ENCODE peak calls at places on chromosome 16, in four cellular contexts. U, B, K and N are unnamed samples.

GRCh38 chr16:27963471-27963965 is 100.0 kb downstream of the GSG1L start:
- DNase-seq in B (no peak), K (no peak), U (no peak), N (no peak)

GRCh38 chr16:87854053-87854906 is 15.0 kb downstream of the SLC7A5 start:
- DNase-seq in U (peak), B (no peak), K (no peak), N (no peak)

GRCh38 chr16:2859686-2860265 is 1.8 kb upstream of the PRSS22 start:
- DNase-seq in B (no peak), K (no peak), U (no peak), N (no peak)

GRCh38 chr16:61295311-61295710 is 740.9 kb downstream of the CDH8 start:
- DNase-seq in K (no peak), B (no peak), U (no peak), N (no peak)

GRCh38 chr16:17159616-17160015 is 311.1 kb downstream of the XYLT1 start:
- DNase-seq in U (no peak), B (no peak), K (no peak), N (no peak)

GRCh38 chr16:81693467-81694303 is 85.4 kb upstream of the PLCG2 start:
- DNase-seq in U (no peak), B (no peak), K (no peak), N (no peak)

GRCh38 chr16:17305694-17306093 is 165.1 kb downstream of the XYLT1 start:
- DNase-seq in B (no peak), U (no peak), K (no peak), N (no peak)

GRCh38 chr16:1613728-1614225 is 1.6 kb downstream of the CRAMP1 start:
- DNase-seq in U (peak), B (peak), K (no peak), N (peak)

GRCh38 chr16:4217246-4218131 is 24.4 kb downstream of the SRL start:
- DNase-seq in U (no peak), K (peak), B (no peak), N (no peak)

GRCh38 chr16:87067890-87068289 is 249.3 kb downstream of the C16orf95 start:
- DNase-seq in B (no peak), K (no peak), U (no peak), N (no peak)

DNA sequence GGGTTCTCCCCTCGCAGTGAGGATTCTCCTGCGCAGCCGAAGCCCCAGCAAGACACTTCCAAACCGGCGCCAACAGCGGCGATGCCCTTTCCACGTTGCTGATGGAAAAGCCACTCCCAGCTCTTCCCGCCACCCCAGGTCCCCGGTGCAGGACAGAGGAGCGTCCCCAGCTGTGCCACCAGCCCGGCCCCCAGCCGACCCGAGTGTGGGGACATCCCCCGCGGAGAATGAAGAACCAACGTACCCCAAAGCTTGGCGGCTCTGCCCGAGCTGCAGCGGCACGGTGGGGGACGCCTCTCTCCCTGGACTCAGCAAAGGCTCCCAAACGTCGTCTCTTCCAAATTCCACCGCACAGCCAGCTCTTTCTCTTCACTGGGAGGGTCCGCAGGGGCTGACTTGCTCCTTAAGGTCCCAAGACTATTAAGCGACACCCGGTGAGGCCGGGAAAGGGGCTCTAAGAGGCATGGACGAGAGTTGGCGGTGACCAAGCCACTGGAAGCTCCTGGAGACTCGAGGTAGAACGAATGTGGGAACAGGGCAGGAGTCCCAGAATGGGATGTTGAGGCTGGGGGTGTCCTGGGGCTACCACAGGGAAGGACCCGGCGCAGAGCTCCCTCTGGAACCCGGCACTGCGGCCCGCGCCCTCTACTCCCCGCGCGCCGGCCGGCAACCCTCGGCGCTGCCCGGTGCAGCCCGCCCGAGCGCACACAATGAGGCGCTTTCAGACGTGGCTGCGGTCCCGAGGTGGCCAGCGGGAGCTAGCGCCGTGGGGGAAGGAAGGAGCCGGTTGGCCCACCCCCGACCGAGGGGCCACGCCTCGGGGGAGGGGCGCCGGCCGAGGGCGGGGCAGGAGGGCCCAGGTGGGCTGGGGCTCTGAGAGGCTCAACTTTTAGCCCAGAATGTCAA is at the start of gene CHST6:
- DNase-seq in U (no peak), K (no peak), B (no peak), N (peak)
- TF ChIP-seq POLR2A in U (no peak), K (no peak), B (no peak), N (no peak)

GRCh38 chr16:580946-581498 is 8.8 kb upstream of the RAB40C start:
- DNase-seq in K (no peak), U (no peak), B (no peak), N (peak)
- TF ChIP-seq POLR2A in K (no peak), U (no peak), B (no peak), N (no peak)

GRCh38 chr16:22151599-22151998 is 10.7 kb upstream of the SDR42E2 start:
- DNase-seq in K (no peak), U (no peak), B (no peak), N (no peak)

GRCh38 chr16:22144520-22144919 is 17.8 kb upstream of the SDR42E2 start:
- DNase-seq in B (no peak), U (no peak), K (no peak), N (no peak)

GRCh38 chr16:22152316-22152715 is 10.0 kb upstream of the SDR42E2 start:
- DNase-seq in B (no peak), U (no peak), K (no peak), N (no peak)

GRCh38 chr16:22147853-22148252 is 14.5 kb upstream of the SDR42E2 start:
- DNase-seq in K (no peak), U (no peak), B (no peak), N (no peak)
- TF ChIP-seq POLR2A in K (no peak), U (no peak), B (no peak), N (no peak)

GRCh38 chr16:68756250-68757051 is 19.4 kb downstream of the CDH1 start:
- DNase-seq in B (peak), K (peak), U (no peak), N (peak)

GRCh38 chr16:68752602-68753001 is 15.5 kb downstream of the CDH1 start:
- DNase-seq in B (no peak), K (no peak), U (no peak), N (no peak)

GRCh38 chr16:68751160-68751559 is 14.1 kb downstream of the CDH1 start:
- DNase-seq in B (no peak), K (no peak), U (no peak), N (no peak)

GRCh38 chr16:68750243-68750642 is 13.2 kb downstream of the CDH1 start:
- DNase-seq in K (peak), U (no peak), B (no peak), N (no peak)

DNA sequence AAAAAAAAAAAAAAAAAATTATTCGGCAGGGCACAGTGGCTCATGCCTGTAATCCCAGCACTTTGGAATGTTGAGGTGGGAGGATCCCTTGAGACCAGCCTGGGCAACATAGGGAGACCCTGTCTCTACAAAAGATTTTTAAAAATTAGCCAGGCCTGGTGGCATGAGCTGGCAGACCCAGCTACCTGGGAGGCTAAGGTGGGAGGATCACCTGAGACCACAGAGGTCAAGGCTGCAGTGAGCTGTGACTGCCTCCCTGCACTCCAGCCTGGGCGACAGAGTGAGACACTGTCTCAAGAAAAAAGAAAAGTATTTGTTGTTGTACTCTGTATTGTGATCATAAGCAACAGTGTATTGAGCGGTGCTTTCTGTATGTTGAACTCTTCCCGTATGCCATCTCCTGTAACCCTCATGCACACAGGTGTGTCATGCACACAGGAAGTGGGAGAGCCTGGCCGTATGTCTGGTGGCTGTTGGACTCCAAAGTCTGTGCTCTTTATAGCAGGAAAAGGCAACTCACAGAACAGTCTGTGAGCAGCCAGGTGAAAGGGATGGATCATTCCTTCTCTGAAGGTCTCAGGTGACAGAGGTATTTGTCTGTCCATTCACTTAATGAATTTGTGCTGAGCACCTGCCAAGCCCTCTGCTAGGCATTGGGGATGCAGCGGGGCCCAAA is 17.2 kb downstream of the CDH1 start:
- DNase-seq in U (no peak), B (no peak), K (no peak), N (no peak)
- TF ChIP-seq POLR2A in U (no peak), B (no peak), K (no peak), N (no peak)

GRCh38 chr16:67017451-67017750 is 11.5 kb upstream of the CBFB start:
- DNase-seq in B (no peak), K (no peak), U (no peak), N (no peak)

GRCh38 chr16:67016681-67017450 is 12.1 kb upstream of the CBFB start:
- DNase-seq in U (no peak), K (no peak), B (no peak), N (no peak)

GRCh38 chr16:67021321-67021720 is 7.6 kb upstream of the CBFB start:
- DNase-seq in K (peak), B (peak), U (no peak), N (no peak)

GRCh38 chr16:67017810-67018488 is 11.0 kb upstream of the CBFB start:
- DNase-seq in K (peak), U (peak), B (peak), N (peak)

DNA sequence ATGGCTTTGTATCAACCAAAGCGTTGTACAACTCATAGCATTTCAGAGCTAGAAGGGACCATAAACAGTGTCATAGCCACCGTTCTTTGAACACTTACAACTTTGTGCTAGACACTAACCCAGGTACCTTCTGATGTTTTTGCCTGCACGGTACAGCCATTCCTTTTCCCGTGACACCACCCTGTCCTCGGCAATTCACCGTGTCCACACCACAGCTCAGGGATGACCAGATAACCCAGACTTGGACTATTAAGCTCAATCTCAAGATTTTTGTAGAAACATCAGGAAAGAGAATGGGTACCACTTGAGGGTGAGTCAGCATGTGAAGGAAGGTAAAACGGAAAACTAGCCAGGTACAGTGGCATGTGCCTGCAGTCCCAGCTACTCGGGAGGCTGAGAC is 9.8 kb upstream of the CBFB start:
- DNase-seq in K (no peak), U (no peak), B (no peak), N (no peak)
- TF ChIP-seq POLR2A in K (no peak), U (no peak), B (no peak), N (no peak)